ENCODE peak calls at places on chromosome 13, in seven cellular contexts. One of them, this sample, is unnamed. For H3K4me1, the result is how much of the 10 kb centered on the place peaks cover.

GRCh38 chr13:40172149-40172591 is 494.3 kb downstream of the FOXO1 start:
- DNase-seq in H9: peak
- DNase-seq in prostate gland: peak
- DNase-seq in K562: no peak
- DNase-seq in IMR-90: no peak
- DNase-seq in Panc1: no peak
- DNase-seq in transverse colon: no peak
- DNase-seq in this sample: no peak

GRCh38 chr13:32408999-32409313 is 19.0 kb downstream of the N4BP2L1 start:
- DNase-seq in K562: no peak
- DNase-seq in H9: no peak
- DNase-seq in Panc1: no peak
- DNase-seq in prostate gland: no peak
- DNase-seq in IMR-90: no peak
- DNase-seq in transverse colon: no peak
- DNase-seq in this sample: no peak

GRCh38 chr13:98050041-98050466 is 92.8 kb upstream of the FARP1 start:
- DNase-seq in prostate gland: no peak
- DNase-seq in H9: no peak
- DNase-seq in K562: no peak
- DNase-seq in IMR-90: peak
- DNase-seq in Panc1: no peak
- DNase-seq in transverse colon: no peak
- DNase-seq in this sample: no peak

GRCh38 chr13:88806438-88806837 is 1135.3 kb downstream of the SLITRK5 start:
- DNase-seq in K562: no peak
- DNase-seq in Panc1: no peak
- DNase-seq in IMR-90: no peak
- DNase-seq in H9: no peak
- DNase-seq in transverse colon: no peak
- DNase-seq in prostate gland: no peak
- DNase-seq in this sample: no peak

GRCh38 chr13:98541701-98542203 is 35.2 kb downstream of the STK24 start:
- DNase-seq in Panc1: no peak
- DNase-seq in prostate gland: no peak
- DNase-seq in transverse colon: no peak
- DNase-seq in K562: no peak
- DNase-seq in H9: no peak
- DNase-seq in IMR-90: no peak
- DNase-seq in this sample: no peak

GRCh38 chr13:75372517-75372916 is 109.5 kb downstream of the TBC1D4 start:
- DNase-seq in prostate gland: peak
- DNase-seq in IMR-90: peak
- DNase-seq in transverse colon: no peak
- DNase-seq in Panc1: no peak
- DNase-seq in K562: peak
- DNase-seq in H9: no peak
- DNase-seq in this sample: no peak

GRCh38 chr13:30408319-30409101 is 13.8 kb upstream of the UBE2L5 start:
- DNase-seq in K562: peak
- DNase-seq in Panc1: no peak
- DNase-seq in transverse colon: peak
- DNase-seq in IMR-90: peak
- DNase-seq in H9: peak
- DNase-seq in prostate gland: peak
- DNase-seq in this sample: peak

GRCh38 chr13:112843392-112844250 is 125.4 kb upstream of the MCF2L start:
- DNase-seq in H9: no peak
- DNase-seq in Panc1: no peak
- DNase-seq in IMR-90: no peak
- DNase-seq in prostate gland: no peak
- DNase-seq in K562: no peak
- DNase-seq in transverse colon: no peak
- DNase-seq in this sample: no peak

GRCh38 chr13:46206138-46206537 is 5.6 kb upstream of the LRRC63 start:
- DNase-seq in transverse colon: no peak
- DNase-seq in IMR-90: no peak
- DNase-seq in K562: no peak
- DNase-seq in H9: no peak
- DNase-seq in prostate gland: no peak
- DNase-seq in Panc1: no peak
- DNase-seq in this sample: no peak

GRCh38 chr13:97174638-97175037 is 47.5 kb upstream of the MBNL2 start:
- DNase-seq in K562: no peak
- DNase-seq in transverse colon: no peak
- DNase-seq in H9: no peak
- DNase-seq in IMR-90: no peak
- DNase-seq in Panc1: no peak
- DNase-seq in prostate gland: no peak
- DNase-seq in this sample: peak

GRCh38 chr13:113832204-113832603 is 31.7 kb downstream of the GAS6 start:
- DNase-seq in K562: no peak
- DNase-seq in IMR-90: no peak
- DNase-seq in Panc1: no peak
- DNase-seq in prostate gland: no peak
- DNase-seq in H9: no peak
- DNase-seq in transverse colon: no peak
- DNase-seq in this sample: no peak

GRCh38 chr13:59391696-59392095 is 772.0 kb downstream of the DIAPH3 start:
- DNase-seq in IMR-90: peak
- DNase-seq in Panc1: peak
- DNase-seq in H9: peak
- DNase-seq in transverse colon: peak
- DNase-seq in prostate gland: no peak
- DNase-seq in K562: peak
- DNase-seq in this sample: peak

GRCh38 chr13:110102053-110102452 is 204.9 kb downstream of the COL4A1 start:
- DNase-seq in transverse colon: no peak
- DNase-seq in H9: no peak
- DNase-seq in K562: no peak
- DNase-seq in IMR-90: no peak
- DNase-seq in Panc1: no peak
- DNase-seq in prostate gland: no peak
- DNase-seq in this sample: no peak

GRCh38 chr13:110097013-110097412 is 209.9 kb downstream of the COL4A1 start:
- DNase-seq in H9: no peak
- DNase-seq in IMR-90: peak
- DNase-seq in transverse colon: no peak
- DNase-seq in K562: no peak
- DNase-seq in Panc1: no peak
- DNase-seq in prostate gland: no peak
- DNase-seq in this sample: peak

GRCh38 chr13:110103479-110103878 is 203.5 kb downstream of the COL4A1 start:
- DNase-seq in H9: no peak
- DNase-seq in transverse colon: no peak
- DNase-seq in IMR-90: no peak
- DNase-seq in prostate gland: no peak
- DNase-seq in K562: no peak
- DNase-seq in Panc1: no peak
- DNase-seq in this sample: peak

GRCh38 chr13:110103026-110103425 is 203.9 kb downstream of the COL4A1 start:
- DNase-seq in K562: no peak
- DNase-seq in prostate gland: no peak
- DNase-seq in H9: no peak
- DNase-seq in Panc1: no peak
- DNase-seq in IMR-90: no peak
- DNase-seq in transverse colon: no peak
- DNase-seq in this sample: no peak

GRCh38 chr13:110099922-110100321 is 207.0 kb downstream of the COL4A1 start:
- DNase-seq in IMR-90: no peak
- DNase-seq in K562: no peak
- DNase-seq in prostate gland: no peak
- DNase-seq in transverse colon: no peak
- DNase-seq in Panc1: no peak
- DNase-seq in H9: no peak
- DNase-seq in this sample: no peak
- H3K4me1 ChIP-seq in IMR-90: under half
- H3K4me1 ChIP-seq in K562: under half
- H3K4me1 ChIP-seq in prostate gland: under half
- H3K4me1 ChIP-seq in transverse colon: under half
- H3K4me1 ChIP-seq in Panc1: under half
- H3K4me1 ChIP-seq in H9: under half
- H3K4me1 ChIP-seq in this sample: under half

DNA sequence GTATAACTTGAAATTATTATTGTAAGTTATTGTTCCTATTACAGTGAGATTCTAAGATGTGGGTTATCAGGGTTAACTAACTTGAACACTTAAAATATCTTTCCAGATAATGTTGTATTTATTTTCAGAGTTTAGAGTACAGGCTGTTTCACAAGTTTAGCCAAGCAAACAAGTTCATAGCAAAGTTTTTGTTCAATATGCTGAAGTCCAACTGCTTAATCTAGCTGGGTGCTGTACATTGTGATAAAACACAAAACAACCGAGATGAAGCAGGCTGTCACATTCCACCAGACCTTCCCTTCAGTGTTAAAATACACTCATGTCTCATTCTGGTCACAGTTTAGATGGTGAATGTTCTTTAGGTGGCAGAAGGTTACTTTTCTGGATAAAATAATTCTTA is 148.0 kb upstream of the PCDH20 start:
- DNase-seq in prostate gland: no peak
- DNase-seq in transverse colon: no peak
- DNase-seq in K562: no peak
- DNase-seq in H9: no peak
- DNase-seq in Panc1: no peak
- DNase-seq in IMR-90: no peak
- DNase-seq in this sample: no peak
- TF ChIP-seq CTCF in prostate gland: no peak
- TF ChIP-seq CTCF in transverse colon: no peak
- TF ChIP-seq CTCF in K562: no peak
- TF ChIP-seq CTCF in H9: no peak
- TF ChIP-seq CTCF in Panc1: no peak
- TF ChIP-seq CTCF in IMR-90: no peak
- TF ChIP-seq CTCF in this sample: no peak

GRCh38 chr13:67228909-67229308 is 1.2 kb downstream of the PCDH9 start:
- DNase-seq in transverse colon: no peak
- DNase-seq in K562: no peak
- DNase-seq in H9: no peak
- DNase-seq in IMR-90: peak
- DNase-seq in Panc1: no peak
- DNase-seq in prostate gland: no peak
- DNase-seq in this sample: no peak

GRCh38 chr13:67231481-67231940 is 1.4 kb upstream of the PCDH9 start:
- DNase-seq in K562: no peak
- DNase-seq in IMR-90: no peak
- DNase-seq in prostate gland: no peak
- DNase-seq in H9: no peak
- DNase-seq in Panc1: no peak
- DNase-seq in transverse colon: no peak
- DNase-seq in this sample: peak

GRCh38 chr13:67229438-67230242 is 496 bp downstream of the PCDH9 start:
- DNase-seq in transverse colon: no peak
- DNase-seq in IMR-90: peak
- DNase-seq in Panc1: no peak
- DNase-seq in prostate gland: no peak
- DNase-seq in K562: no peak
- DNase-seq in H9: no peak
- DNase-seq in this sample: peak

GRCh38 chr13:67230774-67231480 is 791 bp upstream of the PCDH9 start:
- DNase-seq in transverse colon: peak
- DNase-seq in H9: peak
- DNase-seq in Panc1: no peak
- DNase-seq in K562: peak
- DNase-seq in prostate gland: peak
- DNase-seq in IMR-90: peak
- DNase-seq in this sample: peak

DNA sequence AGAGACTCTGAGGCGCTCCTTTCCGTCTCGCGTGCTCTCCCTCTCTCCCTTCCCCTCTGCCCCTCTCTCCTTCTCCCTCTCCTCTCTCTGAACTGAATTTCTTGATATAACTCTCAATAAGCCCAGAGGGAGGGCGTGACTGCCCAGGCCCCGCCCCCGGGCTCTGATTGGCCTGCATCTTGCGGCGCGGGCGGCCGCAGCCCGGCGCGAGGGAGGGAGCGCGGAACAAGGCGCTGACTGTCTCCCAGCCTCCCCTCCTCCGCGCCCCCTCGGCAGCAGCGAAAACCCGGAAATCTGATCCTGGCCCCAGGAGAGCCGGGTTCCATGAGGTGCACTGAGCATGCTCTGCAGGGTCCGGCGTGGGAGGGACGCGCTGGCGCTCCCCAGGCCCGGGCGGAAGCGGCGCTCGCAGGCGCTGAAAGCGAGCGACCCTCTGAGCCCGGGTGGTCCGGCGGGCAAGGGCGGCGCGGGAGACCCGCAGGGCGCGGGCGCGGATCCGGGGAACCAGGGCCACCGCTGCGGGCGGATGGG is at the start of gene PCDH9:
- DNase-seq in Panc1: peak
- DNase-seq in transverse colon: peak
- DNase-seq in IMR-90: peak
- DNase-seq in K562: peak
- DNase-seq in H9: peak
- DNase-seq in prostate gland: peak
- DNase-seq in this sample: peak
- H3K27ac ChIP-seq in Panc1: peak
- H3K27ac ChIP-seq in transverse colon: peak
- H3K27ac ChIP-seq in IMR-90: peak
- H3K27ac ChIP-seq in K562: peak
- H3K27ac ChIP-seq in H9: no peak
- H3K27ac ChIP-seq in prostate gland: peak
- H3K27ac ChIP-seq in this sample: no peak

GRCh38 chr13:50511877-50512332 is 331.6 kb downstream of the DLEU7 start:
- DNase-seq in H9: no peak
- DNase-seq in IMR-90: no peak
- DNase-seq in K562: no peak
- DNase-seq in Panc1: no peak
- DNase-seq in prostate gland: no peak
- DNase-seq in transverse colon: peak
- DNase-seq in this sample: no peak

GRCh38 chr13:50512602-50513527 is 330.6 kb downstream of the DLEU7 start:
- DNase-seq in prostate gland: peak
- DNase-seq in K562: no peak
- DNase-seq in transverse colon: peak
- DNase-seq in H9: no peak
- DNase-seq in IMR-90: peak
- DNase-seq in Panc1: no peak
- DNase-seq in this sample: no peak

GRCh38 chr13:50513528-50513863 is 330.0 kb downstream of the DLEU7 start:
- DNase-seq in H9: no peak
- DNase-seq in prostate gland: no peak
- DNase-seq in K562: no peak
- DNase-seq in Panc1: no peak
- DNase-seq in IMR-90: no peak
- DNase-seq in transverse colon: no peak
- DNase-seq in this sample: no peak

GRCh38 chr13:50518131-50518530 is 325.4 kb downstream of the DLEU7 start:
- DNase-seq in K562: no peak
- DNase-seq in IMR-90: peak
- DNase-seq in Panc1: no peak
- DNase-seq in H9: no peak
- DNase-seq in prostate gland: no peak
- DNase-seq in transverse colon: no peak
- DNase-seq in this sample: no peak

DNA sequence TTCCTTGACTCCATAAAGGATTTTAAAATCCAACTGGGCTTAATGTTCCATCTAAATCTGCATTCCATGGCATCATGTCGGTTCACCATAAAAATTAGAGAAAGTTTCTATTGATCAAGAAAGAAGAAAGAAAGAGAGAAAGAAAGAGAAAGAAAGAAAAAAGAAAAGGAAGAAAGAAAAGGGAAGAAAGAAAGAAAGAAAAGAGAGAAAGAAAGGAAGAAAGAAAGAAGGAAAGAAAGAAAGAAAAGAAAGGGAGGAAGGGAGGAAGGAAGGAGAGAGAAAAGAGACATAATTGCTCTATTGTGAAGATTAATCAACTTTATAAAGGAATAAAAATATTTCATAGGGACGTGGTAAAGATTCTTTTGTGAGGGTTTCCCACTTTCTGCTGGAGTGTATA is 329.2 kb downstream of the DLEU7 start:
- DNase-seq in IMR-90: no peak
- DNase-seq in K562: no peak
- DNase-seq in Panc1: no peak
- DNase-seq in transverse colon: no peak
- DNase-seq in prostate gland: no peak
- DNase-seq in H9: no peak
- DNase-seq in this sample: no peak
- H3K4me1 ChIP-seq in IMR-90: under half
- H3K4me1 ChIP-seq in K562: under half
- H3K4me1 ChIP-seq in Panc1: under half
- H3K4me1 ChIP-seq in transverse colon: under half
- H3K4me1 ChIP-seq in prostate gland: under half
- H3K4me1 ChIP-seq in H9: under half
- H3K4me1 ChIP-seq in this sample: under half

This sample was measured in foreskin keratinocyte.